ENCODE peak calls at places on chromosomes 3 and 15, in six cellular contexts. T is body of pancreas, B is stomach, Z is heart left ventricle, L is K562, Y is esophagus squamous epithelium. G is an unnamed sample.
A peak's percentile ranks its signal among the peaks of the same experiment; 100 is the strongest.

GRCh38 chr15:52236015-52236414 is 44.8 kb upstream of the GNB5 start:
- DNase-seq in B (no peak), Y (no peak), L (no peak), Z (no peak), T (no peak), G (no peak)

GRCh38 chr3:7263347-7264195 is 402.7 kb downstream of the GRM7 start:
- DNase-seq in B (no peak), Z (no peak), L (no peak), Y (no peak), T (no peak), G (no peak)

GRCh38 chr3:39147374-39147709 is 6.0 kb downstream of the CSRNP1 start:
- DNase-seq in T (no peak), B (no peak), Z (no peak), Y (no peak), L (no peak), G (no peak)

GRCh38 chr3:172856766-172857742 is 106.5 kb downstream of the ECT2 start:
- DNase-seq in Y (no peak), Z (peak; percentile 45), L (peak; percentile 14), B (peak; percentile 32), T (peak; percentile 39), G (peak; percentile 80)

GRCh38 chr15:55628369-55628730 is 40.2 kb upstream of the PYGO1 start:
- DNase-seq in Y (no peak), L (no peak), T (no peak), Z (no peak), B (no peak), G (no peak)

GRCh38 chr3:179432451-179432850 is 18.8 kb downstream of the GNB4 start:
- DNase-seq in L (no peak), Y (no peak), B (no peak), Z (no peak), T (no peak), G (no peak)

GRCh38 chr3:125055913-125056705 is at the start of gene HEG1:
- DNase-seq in Z (peak; percentile 94), Y (peak; percentile 26), B (peak; percentile 81), L (peak; percentile 66), T (peak; percentile 83), G (peak; percentile 90)

GRCh38 chr15:68352401-68353062 is 75.0 kb downstream of the FEM1B start:
- DNase-seq in Z (no peak), L (no peak), T (no peak), B (no peak), Y (no peak), G (peak; percentile 89)

GRCh38 chr15:75112278-75112847 is 89.0 kb downstream of the PPCDC start:
- DNase-seq in Z (no peak), L (peak; percentile 65), Y (no peak), T (no peak), B (no peak), G (no peak)

GRCh38 chr3:197286678-197287077 is 11.7 kb downstream of the DLG1 start:
- DNase-seq in L (no peak), Z (no peak), B (no peak), Y (no peak), T (no peak), G (no peak)

GRCh38 chr3:135649361-135649760 is 316.2 kb upstream of the PPP2R3A start:
- DNase-seq in Y (no peak), L (no peak), Z (no peak), T (no peak), B (no peak), G (no peak)

DNA sequence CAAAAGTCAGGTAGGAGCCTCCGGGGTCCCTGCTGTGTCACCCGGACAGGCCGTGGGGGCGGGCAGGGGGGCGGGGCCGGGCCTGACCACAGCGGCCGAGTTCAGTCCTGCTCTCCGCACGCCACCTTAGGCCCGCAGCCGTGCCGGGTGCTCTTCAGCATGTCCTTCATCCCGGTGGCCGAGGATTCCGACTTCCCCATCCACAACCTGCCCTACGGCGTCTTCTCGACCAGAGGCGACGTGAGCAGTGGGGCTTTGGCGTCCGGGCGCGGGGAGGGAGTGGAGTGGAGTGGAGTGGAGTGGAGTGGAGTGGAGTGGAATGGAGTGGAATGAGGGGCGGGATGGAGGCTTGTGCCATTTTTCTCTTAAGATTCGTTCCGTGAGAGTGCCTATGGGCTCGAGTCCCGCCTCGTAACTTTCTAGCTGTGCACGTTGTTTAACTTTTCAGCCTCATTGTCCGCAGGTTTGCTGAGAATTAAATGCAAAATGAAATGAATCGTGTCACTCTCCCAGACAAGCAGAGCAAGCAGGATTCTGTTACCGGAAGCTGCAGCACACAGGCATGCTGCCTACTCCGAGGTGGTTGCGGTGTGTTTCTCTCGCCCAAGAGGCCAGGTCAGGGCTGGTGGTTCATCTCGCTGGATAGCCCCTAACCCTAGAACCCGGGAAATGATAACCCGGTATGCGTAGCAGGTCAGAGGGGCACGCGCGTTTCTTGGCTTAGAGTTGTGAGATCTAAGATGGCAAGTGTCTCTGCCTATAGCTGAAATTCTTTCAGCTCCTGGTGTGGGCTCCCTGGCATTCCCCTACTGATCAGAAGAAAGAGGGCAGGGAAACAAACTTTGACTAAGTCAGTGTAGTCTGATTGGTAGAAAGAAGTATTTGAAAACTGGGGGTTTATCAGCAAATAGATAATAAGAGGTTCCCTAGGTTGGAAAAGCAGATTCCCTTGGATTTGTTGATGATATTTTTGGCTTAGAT is at the start of gene FAH:
- DNase-seq in Y (no peak), L (peak; percentile 6), Z (no peak), B (no peak), T (peak; percentile 28), G (peak; percentile 50)
- TF ChIP-seq POLR2A in Y (peak; percentile 24), L (peak; percentile 75), Z (peak; percentile 16), B (no peak), T (peak; percentile 37), G (peak; percentile 65)

GRCh38 chr3:87088984-87089841 is 98.3 kb upstream of the VGLL3 start:
- DNase-seq in L (no peak), Y (no peak), B (peak; percentile 36), Z (peak; percentile 51), T (peak; percentile 49), G (peak; percentile 50)
- TF ChIP-seq POLR2A in L (no peak), Y (peak; percentile 36), B (no peak), Z (peak; percentile 34), T (peak; percentile 84), G (peak; percentile 58)

GRCh38 chr15:40103124-40103858 is 5.4 kb downstream of the BMF start:
- DNase-seq in Z (peak; percentile 83), L (no peak), Y (no peak), B (peak; percentile 94), T (peak; percentile 91), G (peak; percentile 88)
- TF ChIP-seq POLR2A in Z (no peak), L (no peak), Y (no peak), B (no peak), T (peak; percentile 36), G (no peak)

GRCh38 chr3:9396301-9396631 is 1.1 kb upstream of the SETD5 start:
- DNase-seq in B (peak; percentile 84), T (peak; percentile 84), Z (no peak), L (peak; percentile 85), Y (peak; percentile 84), G (peak; percentile 89)
- TF ChIP-seq POLR2A in B (no peak), T (peak; percentile 69), Z (peak; percentile 22), L (peak; percentile 71), Y (peak; percentile 35), G (peak; percentile 23)

GRCh38 chr15:40349163-40349562 is 1.7 kb upstream of the PHGR1 start:
- DNase-seq in B (no peak), T (no peak), Y (no peak), Z (no peak), L (no peak), G (no peak)
- TF ChIP-seq POLR2A in B (no peak), T (no peak), Y (no peak), Z (no peak), L (no peak), G (no peak)